ENCODE peak calls at places on chromosomes 6 and 20, in ten cellular contexts. One of them, this sample, is unnamed.

GRCh38 chr20:62253398-62253797 is 15.1 kb downstream of the OSBPL2 start:
- DNase-seq in Daoy: no peak
- DNase-seq in OCI-LY7: no peak
- DNase-seq in SK-N-MC: no peak
- DNase-seq in activated T-helper 1 cell treated with Interleukin-2 at 50 U/mL for 16 hours: no peak
- DNase-seq in activated CD4-positive, alpha-beta T cell treated with anti-CD3 and anti-CD28 coated beads, Interleukin-2, amount 50 U/mL, for 1 hour: no peak
- DNase-seq in AG10803: no peak
- DNase-seq in aorta: no peak
- DNase-seq in activated gamma-delta T cell: no peak
- DNase-seq in T-helper 9 cell: no peak
- DNase-seq in this sample: no peak

GRCh38 chr6:131733376-131734016 is 22.7 kb upstream of the CTAGE9 start:
- DNase-seq in AG10803: peak
- DNase-seq in SK-N-MC: no peak
- DNase-seq in activated gamma-delta T cell: no peak
- DNase-seq in aorta: no peak
- DNase-seq in Daoy: peak
- DNase-seq in T-helper 9 cell: no peak
- DNase-seq in activated CD4-positive, alpha-beta T cell treated with anti-CD3 and anti-CD28 coated beads, Interleukin-2, amount 50 U/mL, for 1 hour: no peak
- DNase-seq in activated T-helper 1 cell treated with Interleukin-2 at 50 U/mL for 16 hours: no peak
- DNase-seq in OCI-LY7: no peak
- DNase-seq in this sample: no peak

GRCh38 chr20:41080866-41081265 is 52.2 kb downstream of the TOP1 start:
- DNase-seq in OCI-LY7: no peak
- DNase-seq in Daoy: no peak
- DNase-seq in T-helper 9 cell: no peak
- DNase-seq in aorta: no peak
- DNase-seq in SK-N-MC: no peak
- DNase-seq in AG10803: no peak
- DNase-seq in activated T-helper 1 cell treated with Interleukin-2 at 50 U/mL for 16 hours: no peak
- DNase-seq in activated gamma-delta T cell: no peak
- DNase-seq in activated CD4-positive, alpha-beta T cell treated with anti-CD3 and anti-CD28 coated beads, Interleukin-2, amount 50 U/mL, for 1 hour: no peak
- DNase-seq in this sample: no peak

GRCh38 chr6:32945106-32945761 is 4.4 kb upstream of the HLA-DMB start:
- DNase-seq in Daoy: peak
- DNase-seq in aorta: no peak
- DNase-seq in activated T-helper 1 cell treated with Interleukin-2 at 50 U/mL for 16 hours: no peak
- DNase-seq in OCI-LY7: peak
- DNase-seq in SK-N-MC: no peak
- DNase-seq in activated CD4-positive, alpha-beta T cell treated with anti-CD3 and anti-CD28 coated beads, Interleukin-2, amount 50 U/mL, for 1 hour: no peak
- DNase-seq in activated gamma-delta T cell: no peak
- DNase-seq in AG10803: no peak
- DNase-seq in T-helper 9 cell: no peak
- DNase-seq in this sample: no peak

GRCh38 chr6:125812394-125813231 is 21.9 kb downstream of the NCOA7 start:
- DNase-seq in aorta: no peak
- DNase-seq in AG10803: peak
- DNase-seq in T-helper 9 cell: no peak
- DNase-seq in activated CD4-positive, alpha-beta T cell treated with anti-CD3 and anti-CD28 coated beads, Interleukin-2, amount 50 U/mL, for 1 hour: no peak
- DNase-seq in activated gamma-delta T cell: no peak
- DNase-seq in SK-N-MC: no peak
- DNase-seq in Daoy: peak
- DNase-seq in activated T-helper 1 cell treated with Interleukin-2 at 50 U/mL for 16 hours: no peak
- DNase-seq in OCI-LY7: no peak
- DNase-seq in this sample: no peak

GRCh38 chr20:48752963-48753362 is 74.8 kb downstream of the PREX1 start:
- DNase-seq in SK-N-MC: no peak
- DNase-seq in activated T-helper 1 cell treated with Interleukin-2 at 50 U/mL for 16 hours: no peak
- DNase-seq in OCI-LY7: peak
- DNase-seq in activated gamma-delta T cell: no peak
- DNase-seq in activated CD4-positive, alpha-beta T cell treated with anti-CD3 and anti-CD28 coated beads, Interleukin-2, amount 50 U/mL, for 1 hour: no peak
- DNase-seq in T-helper 9 cell: no peak
- DNase-seq in aorta: peak
- DNase-seq in AG10803: no peak
- DNase-seq in Daoy: no peak
- DNase-seq in this sample: no peak

GRCh38 chr6:44129841-44130322 is 2.5 kb downstream of the TMEM63B start:
- DNase-seq in OCI-LY7: no peak
- DNase-seq in Daoy: no peak
- DNase-seq in aorta: no peak
- DNase-seq in activated CD4-positive, alpha-beta T cell treated with anti-CD3 and anti-CD28 coated beads, Interleukin-2, amount 50 U/mL, for 1 hour: no peak
- DNase-seq in T-helper 9 cell: no peak
- DNase-seq in activated gamma-delta T cell: no peak
- DNase-seq in AG10803: no peak
- DNase-seq in SK-N-MC: no peak
- DNase-seq in activated T-helper 1 cell treated with Interleukin-2 at 50 U/mL for 16 hours: no peak
- DNase-seq in this sample: no peak

GRCh38 chr20:58746551-58747399 is 54.2 kb downstream of the NPEPL1 start:
- DNase-seq in AG10803: no peak
- DNase-seq in activated CD4-positive, alpha-beta T cell treated with anti-CD3 and anti-CD28 coated beads, Interleukin-2, amount 50 U/mL, for 1 hour: no peak
- DNase-seq in Daoy: no peak
- DNase-seq in OCI-LY7: no peak
- DNase-seq in activated gamma-delta T cell: no peak
- DNase-seq in SK-N-MC: no peak
- DNase-seq in aorta: no peak
- DNase-seq in T-helper 9 cell: no peak
- DNase-seq in activated T-helper 1 cell treated with Interleukin-2 at 50 U/mL for 16 hours: no peak
- DNase-seq in this sample: no peak

GRCh38 chr20:17635320-17635673 is 46.7 kb downstream of the RRBP1 start:
- DNase-seq in activated T-helper 1 cell treated with Interleukin-2 at 50 U/mL for 16 hours: no peak
- DNase-seq in activated CD4-positive, alpha-beta T cell treated with anti-CD3 and anti-CD28 coated beads, Interleukin-2, amount 50 U/mL, for 1 hour: no peak
- DNase-seq in Daoy: no peak
- DNase-seq in AG10803: no peak
- DNase-seq in aorta: no peak
- DNase-seq in activated gamma-delta T cell: no peak
- DNase-seq in T-helper 9 cell: no peak
- DNase-seq in SK-N-MC: no peak
- DNase-seq in OCI-LY7: no peak
- DNase-seq in this sample: no peak

This sample was measured in CD4-positive, alpha-beta memory T cell.